ENCODE peak calls at places on chromosome 4, in four cellular contexts. X is fibroblast of the aortic adventitia, Y is HT1080, U is dorsolateral prefrontal cortex. E is an unnamed sample.

GRCh38 chr4:119299221-119300071 is 22.5 kb downstream of the FABP2 start:
- DNase-seq in Y (peak; percentile 11), U (no peak), X (peak; percentile 27), E (peak; percentile 87)

GRCh38 chr4:78762529-78762928 is 13.6 kb upstream of the BMP2K start:
- DNase-seq in X (no peak), U (no peak), Y (no peak), E (no peak)

GRCh38 chr4:119783200-119783978 is 154.8 kb upstream of the PDE5A start:
- DNase-seq in Y (no peak), U (no peak), X (no peak), E (no peak)

GRCh38 chr4:99248714-99249113 is 29.7 kb upstream of the ADH6 start:
- DNase-seq in U (no peak), Y (no peak), X (peak; percentile 52), E (no peak)

GRCh38 chr4:124753941-124754581 is 41.5 kb upstream of the ANKRD50 start:
- DNase-seq in U (no peak), Y (no peak), X (no peak), E (no peak)

GRCh38 chr4:56979674-56980073 is 978 bp downstream of the POLR2B start:
- DNase-seq in Y (peak; percentile 34), X (no peak), U (no peak), E (peak; percentile 63)

GRCh38 chr4:36236159-36236558 is 8.2 kb downstream of the ARAP2 start:
- DNase-seq in X (no peak), Y (no peak), U (no peak), E (no peak)

GRCh38 chr4:23485793-23486192 is 404.1 kb downstream of the PPARGC1A start:
- DNase-seq in Y (peak; percentile 11), U (no peak), X (peak; percentile 65), E (no peak)

GRCh38 chr4:38612996-38613395 is 51.0 kb upstream of the KLF3 start:
- DNase-seq in U (no peak), Y (no peak), X (peak; percentile 48), E (no peak)

GRCh38 chr4:46386570-46386969 is 3.4 kb downstream of the GABRA2 start:
- DNase-seq in X (no peak), U (no peak), Y (peak; percentile 32), E (peak; percentile 50)

GRCh38 chr4:69025191-69025998 is 70.9 kb upstream of the UGT2B7 start:
- DNase-seq in U (no peak), Y (peak; percentile 18), X (no peak), E (peak; percentile 36)

E was measured in RKO.